ENCODE peak calls at places on chromosomes 7 and 10, in eight cellular contexts. One of them, this sample, is unnamed.

GRCh38 chr10:44939691-44940401 is 19.8 kb upstream of the RASSF4 start:
- DNase-seq in NCI-H2029 treated with DMSO at 0.1 percent for 48 hours: no peak
- DNase-seq in neural progenitor cell: no peak
- DNase-seq in NCI-H526: no peak
- DNase-seq in naive thymus-derived CD4-positive, alpha-beta T cell: no peak
- DNase-seq in NCI-H1417: no peak
- DNase-seq in type B pancreatic cell: peak
- DNase-seq in left cardiac atrium: no peak
- DNase-seq in this sample: no peak

GRCh38 chr10:46091080-46091833 is 45.2 kb upstream of the MSMB start:
- DNase-seq in NCI-H2029 treated with DMSO at 0.1 percent for 48 hours: no peak
- DNase-seq in neural progenitor cell: no peak
- DNase-seq in NCI-H526: no peak
- DNase-seq in naive thymus-derived CD4-positive, alpha-beta T cell: no peak
- DNase-seq in NCI-H1417: no peak
- DNase-seq in type B pancreatic cell: no peak
- DNase-seq in left cardiac atrium: no peak
- DNase-seq in this sample: peak

GRCh38 chr10:71719042-71719441 is 536 bp downstream of the C10orf105 start:
- DNase-seq in NCI-H2029 treated with DMSO at 0.1 percent for 48 hours: no peak
- DNase-seq in neural progenitor cell: no peak
- DNase-seq in NCI-H526: no peak
- DNase-seq in naive thymus-derived CD4-positive, alpha-beta T cell: no peak
- DNase-seq in NCI-H1417: no peak
- DNase-seq in type B pancreatic cell: no peak
- DNase-seq in left cardiac atrium: peak
- DNase-seq in this sample: no peak

GRCh38 chr10:6151087-6151977 is 51.4 kb upstream of the PFKFB3 start:
- DNase-seq in NCI-H2029 treated with DMSO at 0.1 percent for 48 hours: no peak
- DNase-seq in neural progenitor cell: peak
- DNase-seq in NCI-H526: no peak
- DNase-seq in naive thymus-derived CD4-positive, alpha-beta T cell: peak
- DNase-seq in NCI-H1417: no peak
- DNase-seq in type B pancreatic cell: no peak
- DNase-seq in left cardiac atrium: peak
- DNase-seq in this sample: no peak

GRCh38 chr7:18693401-18693800 is 197.9 kb downstream of the HDAC9 start:
- DNase-seq in NCI-H2029 treated with DMSO at 0.1 percent for 48 hours: no peak
- DNase-seq in neural progenitor cell: peak
- DNase-seq in NCI-H526: no peak
- DNase-seq in naive thymus-derived CD4-positive, alpha-beta T cell: no peak
- DNase-seq in NCI-H1417: no peak
- DNase-seq in type B pancreatic cell: no peak
- DNase-seq in left cardiac atrium: no peak
- DNase-seq in this sample: no peak

GRCh38 chr10:130109796-130110235 is 814 bp downstream of the C10orf143 start:
- DNase-seq in NCI-H2029 treated with DMSO at 0.1 percent for 48 hours: peak
- DNase-seq in neural progenitor cell: peak
- DNase-seq in NCI-H526: peak
- DNase-seq in naive thymus-derived CD4-positive, alpha-beta T cell: peak
- DNase-seq in NCI-H1417: peak
- DNase-seq in type B pancreatic cell: peak
- DNase-seq in left cardiac atrium: peak
- DNase-seq in this sample: no peak

GRCh38 chr10:18690541-18690940 is 31.3 kb downstream of the ARL5B start:
- DNase-seq in NCI-H2029 treated with DMSO at 0.1 percent for 48 hours: no peak
- DNase-seq in neural progenitor cell: no peak
- DNase-seq in NCI-H526: no peak
- DNase-seq in naive thymus-derived CD4-positive, alpha-beta T cell: no peak
- DNase-seq in NCI-H1417: no peak
- DNase-seq in type B pancreatic cell: no peak
- DNase-seq in left cardiac atrium: no peak
- DNase-seq in this sample: no peak

GRCh38 chr7:90424720-90425119 is 21.5 kb downstream of the CLDN12 start:
- DNase-seq in NCI-H2029 treated with DMSO at 0.1 percent for 48 hours: no peak
- DNase-seq in neural progenitor cell: no peak
- DNase-seq in NCI-H526: no peak
- DNase-seq in naive thymus-derived CD4-positive, alpha-beta T cell: no peak
- DNase-seq in NCI-H1417: no peak
- DNase-seq in type B pancreatic cell: no peak
- DNase-seq in left cardiac atrium: no peak
- DNase-seq in this sample: no peak

GRCh38 chr10:74293686-74294365 is 142.8 kb downstream of the ADK start:
- DNase-seq in NCI-H2029 treated with DMSO at 0.1 percent for 48 hours: no peak
- DNase-seq in neural progenitor cell: no peak
- DNase-seq in NCI-H526: no peak
- DNase-seq in naive thymus-derived CD4-positive, alpha-beta T cell: no peak
- DNase-seq in NCI-H1417: peak
- DNase-seq in type B pancreatic cell: no peak
- DNase-seq in left cardiac atrium: no peak
- DNase-seq in this sample: no peak

GRCh38 chr10:89852872-89853271 is 151.5 kb downstream of the KIF20B start:
- DNase-seq in NCI-H2029 treated with DMSO at 0.1 percent for 48 hours: no peak
- DNase-seq in neural progenitor cell: no peak
- DNase-seq in NCI-H526: no peak
- DNase-seq in naive thymus-derived CD4-positive, alpha-beta T cell: no peak
- DNase-seq in NCI-H1417: no peak
- DNase-seq in type B pancreatic cell: no peak
- DNase-seq in left cardiac atrium: no peak
- DNase-seq in this sample: no peak

GRCh38 chr10:114266521-114266920 is 27.5 kb downstream of the VWA2 start:
- DNase-seq in NCI-H2029 treated with DMSO at 0.1 percent for 48 hours: peak
- DNase-seq in neural progenitor cell: no peak
- DNase-seq in NCI-H526: no peak
- DNase-seq in naive thymus-derived CD4-positive, alpha-beta T cell: no peak
- DNase-seq in NCI-H1417: no peak
- DNase-seq in type B pancreatic cell: no peak
- DNase-seq in left cardiac atrium: no peak
- DNase-seq in this sample: no peak

GRCh38 chr7:27248911-27249723 is 6.5 kb downstream of the EVX1 start:
- DNase-seq in NCI-H2029 treated with DMSO at 0.1 percent for 48 hours: no peak
- DNase-seq in neural progenitor cell: peak
- DNase-seq in NCI-H526: no peak
- DNase-seq in naive thymus-derived CD4-positive, alpha-beta T cell: no peak
- DNase-seq in NCI-H1417: no peak
- DNase-seq in type B pancreatic cell: peak
- DNase-seq in left cardiac atrium: no peak
- DNase-seq in this sample: no peak

GRCh38 chr7:108454317-108454673 is 1.9 kb downstream of the NRCAM start:
- DNase-seq in NCI-H2029 treated with DMSO at 0.1 percent for 48 hours: no peak
- DNase-seq in neural progenitor cell: no peak
- DNase-seq in NCI-H526: no peak
- DNase-seq in naive thymus-derived CD4-positive, alpha-beta T cell: no peak
- DNase-seq in NCI-H1417: no peak
- DNase-seq in type B pancreatic cell: no peak
- DNase-seq in left cardiac atrium: no peak
- DNase-seq in this sample: no peak

GRCh38 chr10:119608316-119609155 is 11.8 kb upstream of the TIAL1 start:
- DNase-seq in NCI-H2029 treated with DMSO at 0.1 percent for 48 hours: no peak
- DNase-seq in neural progenitor cell: peak
- DNase-seq in NCI-H526: no peak
- DNase-seq in naive thymus-derived CD4-positive, alpha-beta T cell: no peak
- DNase-seq in NCI-H1417: peak
- DNase-seq in type B pancreatic cell: peak
- DNase-seq in left cardiac atrium: peak
- DNase-seq in this sample: no peak

GRCh38 chr7:79091661-79092060 is 361.8 kb downstream of the MAGI2 start:
- DNase-seq in NCI-H2029 treated with DMSO at 0.1 percent for 48 hours: no peak
- DNase-seq in neural progenitor cell: no peak
- DNase-seq in NCI-H526: no peak
- DNase-seq in naive thymus-derived CD4-positive, alpha-beta T cell: no peak
- DNase-seq in NCI-H1417: no peak
- DNase-seq in type B pancreatic cell: no peak
- DNase-seq in left cardiac atrium: no peak
- DNase-seq in this sample: no peak

GRCh38 chr10:28910960-28911359 is 233.6 kb downstream of the BAMBI start:
- DNase-seq in NCI-H2029 treated with DMSO at 0.1 percent for 48 hours: no peak
- DNase-seq in neural progenitor cell: no peak
- DNase-seq in NCI-H526: no peak
- DNase-seq in naive thymus-derived CD4-positive, alpha-beta T cell: no peak
- DNase-seq in NCI-H1417: no peak
- DNase-seq in type B pancreatic cell: no peak
- DNase-seq in left cardiac atrium: no peak
- DNase-seq in this sample: no peak

GRCh38 chr7:45977256-45977655 is 56.2 kb upstream of the IGFBP3 start:
- DNase-seq in NCI-H2029 treated with DMSO at 0.1 percent for 48 hours: no peak
- DNase-seq in neural progenitor cell: no peak
- DNase-seq in NCI-H526: no peak
- DNase-seq in naive thymus-derived CD4-positive, alpha-beta T cell: no peak
- DNase-seq in NCI-H1417: no peak
- DNase-seq in type B pancreatic cell: no peak
- DNase-seq in left cardiac atrium: no peak
- DNase-seq in this sample: no peak

GRCh38 chr7:138625084-138625848 is 75.9 kb downstream of the SVOPL start:
- DNase-seq in NCI-H2029 treated with DMSO at 0.1 percent for 48 hours: no peak
- DNase-seq in neural progenitor cell: no peak
- DNase-seq in NCI-H526: no peak
- DNase-seq in naive thymus-derived CD4-positive, alpha-beta T cell: no peak
- DNase-seq in NCI-H1417: no peak
- DNase-seq in type B pancreatic cell: no peak
- DNase-seq in left cardiac atrium: no peak
- DNase-seq in this sample: no peak

GRCh38 chr10:63783882-63784281 is 262.7 kb downstream of the REEP3 start:
- DNase-seq in NCI-H2029 treated with DMSO at 0.1 percent for 48 hours: no peak
- DNase-seq in neural progenitor cell: no peak
- DNase-seq in NCI-H526: no peak
- DNase-seq in naive thymus-derived CD4-positive, alpha-beta T cell: no peak
- DNase-seq in NCI-H1417: no peak
- DNase-seq in type B pancreatic cell: no peak
- DNase-seq in left cardiac atrium: no peak
- DNase-seq in this sample: no peak

GRCh38 chr7:54995631-54996340 is 23.0 kb upstream of the EGFR start:
- DNase-seq in NCI-H2029 treated with DMSO at 0.1 percent for 48 hours: no peak
- DNase-seq in neural progenitor cell: no peak
- DNase-seq in NCI-H526: no peak
- DNase-seq in naive thymus-derived CD4-positive, alpha-beta T cell: peak
- DNase-seq in NCI-H1417: no peak
- DNase-seq in type B pancreatic cell: no peak
- DNase-seq in left cardiac atrium: no peak
- DNase-seq in this sample: no peak

GRCh38 chr7:125645770-125646169 is 716.1 kb upstream of the POT1 start:
- DNase-seq in NCI-H2029 treated with DMSO at 0.1 percent for 48 hours: no peak
- DNase-seq in neural progenitor cell: no peak
- DNase-seq in NCI-H526: no peak
- DNase-seq in naive thymus-derived CD4-positive, alpha-beta T cell: no peak
- DNase-seq in NCI-H1417: no peak
- DNase-seq in type B pancreatic cell: no peak
- DNase-seq in left cardiac atrium: no peak
- DNase-seq in this sample: no peak

GRCh38 chr10:6977641-6978627 is 397.9 kb upstream of the PRKCQ start:
- DNase-seq in NCI-H2029 treated with DMSO at 0.1 percent for 48 hours: no peak
- DNase-seq in neural progenitor cell: peak
- DNase-seq in NCI-H526: no peak
- DNase-seq in naive thymus-derived CD4-positive, alpha-beta T cell: no peak
- DNase-seq in NCI-H1417: no peak
- DNase-seq in type B pancreatic cell: no peak
- DNase-seq in left cardiac atrium: no peak
- DNase-seq in this sample: no peak

GRCh38 chr7:155206286-155207020 is 91.2 kb upstream of the INSIG1 start:
- DNase-seq in NCI-H2029 treated with DMSO at 0.1 percent for 48 hours: no peak
- DNase-seq in neural progenitor cell: no peak
- DNase-seq in NCI-H526: no peak
- DNase-seq in naive thymus-derived CD4-positive, alpha-beta T cell: peak
- DNase-seq in NCI-H1417: no peak
- DNase-seq in type B pancreatic cell: no peak
- DNase-seq in left cardiac atrium: peak
- DNase-seq in this sample: no peak

GRCh38 chr10:124917939-124918830 is 23.7 kb upstream of the ZRANB1 start:
- DNase-seq in NCI-H2029 treated with DMSO at 0.1 percent for 48 hours: no peak
- DNase-seq in neural progenitor cell: no peak
- DNase-seq in NCI-H526: no peak
- DNase-seq in naive thymus-derived CD4-positive, alpha-beta T cell: no peak
- DNase-seq in NCI-H1417: no peak
- DNase-seq in type B pancreatic cell: peak
- DNase-seq in left cardiac atrium: peak
- DNase-seq in this sample: no peak

GRCh38 chr7:113087278-113087998 is 811 bp upstream of the GPR85 start:
- DNase-seq in NCI-H2029 treated with DMSO at 0.1 percent for 48 hours: no peak
- DNase-seq in neural progenitor cell: peak
- DNase-seq in NCI-H526: no peak
- DNase-seq in naive thymus-derived CD4-positive, alpha-beta T cell: no peak
- DNase-seq in NCI-H1417: no peak
- DNase-seq in type B pancreatic cell: no peak
- DNase-seq in left cardiac atrium: no peak
- DNase-seq in this sample: no peak

GRCh38 chr7:152399344-152399743 is 36.5 kb downstream of the KMT2C start:
- DNase-seq in NCI-H2029 treated with DMSO at 0.1 percent for 48 hours: no peak
- DNase-seq in neural progenitor cell: peak
- DNase-seq in NCI-H526: no peak
- DNase-seq in naive thymus-derived CD4-positive, alpha-beta T cell: no peak
- DNase-seq in NCI-H1417: no peak
- DNase-seq in type B pancreatic cell: no peak
- DNase-seq in left cardiac atrium: no peak
- DNase-seq in this sample: no peak

GRCh38 chr10:97119058-97119832 is 66.5 kb downstream of the SLIT1 start:
- DNase-seq in NCI-H2029 treated with DMSO at 0.1 percent for 48 hours: no peak
- DNase-seq in neural progenitor cell: no peak
- DNase-seq in NCI-H526: no peak
- DNase-seq in naive thymus-derived CD4-positive, alpha-beta T cell: no peak
- DNase-seq in NCI-H1417: no peak
- DNase-seq in type B pancreatic cell: no peak
- DNase-seq in left cardiac atrium: no peak
- DNase-seq in this sample: no peak

GRCh38 chr10:115706482-115707076 is 566.4 kb downstream of the GFRA1 start:
- DNase-seq in NCI-H2029 treated with DMSO at 0.1 percent for 48 hours: no peak
- DNase-seq in neural progenitor cell: peak
- DNase-seq in NCI-H526: no peak
- DNase-seq in naive thymus-derived CD4-positive, alpha-beta T cell: no peak
- DNase-seq in NCI-H1417: no peak
- DNase-seq in type B pancreatic cell: no peak
- DNase-seq in left cardiac atrium: no peak
- DNase-seq in this sample: no peak

GRCh38 chr10:104333037-104333727 is 5.1 kb downstream of the ITPRIP start:
- DNase-seq in NCI-H2029 treated with DMSO at 0.1 percent for 48 hours: no peak
- DNase-seq in neural progenitor cell: no peak
- DNase-seq in NCI-H526: no peak
- DNase-seq in naive thymus-derived CD4-positive, alpha-beta T cell: no peak
- DNase-seq in NCI-H1417: peak
- DNase-seq in type B pancreatic cell: no peak
- DNase-seq in left cardiac atrium: no peak
- DNase-seq in this sample: peak

GRCh38 chr10:88244781-88245350 is 338.3 kb downstream of the RNLS start:
- DNase-seq in NCI-H2029 treated with DMSO at 0.1 percent for 48 hours: no peak
- DNase-seq in neural progenitor cell: no peak
- DNase-seq in NCI-H526: no peak
- DNase-seq in naive thymus-derived CD4-positive, alpha-beta T cell: no peak
- DNase-seq in NCI-H1417: no peak
- DNase-seq in type B pancreatic cell: no peak
- DNase-seq in left cardiac atrium: no peak
- DNase-seq in this sample: no peak

GRCh38 chr10:110834622-110835219 is 37.0 kb upstream of the PDCD4 start:
- DNase-seq in NCI-H2029 treated with DMSO at 0.1 percent for 48 hours: peak
- DNase-seq in neural progenitor cell: peak
- DNase-seq in NCI-H526: no peak
- DNase-seq in naive thymus-derived CD4-positive, alpha-beta T cell: no peak
- DNase-seq in NCI-H1417: no peak
- DNase-seq in type B pancreatic cell: no peak
- DNase-seq in left cardiac atrium: peak
- DNase-seq in this sample: no peak

GRCh38 chr7:140982508-140982907 is 32.2 kb downstream of the MRPS33 start:
- DNase-seq in NCI-H2029 treated with DMSO at 0.1 percent for 48 hours: no peak
- DNase-seq in neural progenitor cell: no peak
- DNase-seq in NCI-H526: no peak
- DNase-seq in naive thymus-derived CD4-positive, alpha-beta T cell: no peak
- DNase-seq in NCI-H1417: no peak
- DNase-seq in type B pancreatic cell: no peak
- DNase-seq in left cardiac atrium: no peak
- DNase-seq in this sample: no peak

GRCh38 chr10:111063471-111063870 is 13.4 kb upstream of the ADRA2A start:
- DNase-seq in NCI-H2029 treated with DMSO at 0.1 percent for 48 hours: no peak
- DNase-seq in neural progenitor cell: no peak
- DNase-seq in NCI-H526: no peak
- DNase-seq in naive thymus-derived CD4-positive, alpha-beta T cell: no peak
- DNase-seq in NCI-H1417: no peak
- DNase-seq in type B pancreatic cell: no peak
- DNase-seq in left cardiac atrium: no peak
- DNase-seq in this sample: no peak

GRCh38 chr7:152974577-152974976 is 215.0 kb downstream of the ACTR3B start:
- DNase-seq in NCI-H2029 treated with DMSO at 0.1 percent for 48 hours: no peak
- DNase-seq in neural progenitor cell: no peak
- DNase-seq in NCI-H526: no peak
- DNase-seq in naive thymus-derived CD4-positive, alpha-beta T cell: no peak
- DNase-seq in NCI-H1417: no peak
- DNase-seq in type B pancreatic cell: no peak
- DNase-seq in left cardiac atrium: no peak
- DNase-seq in this sample: no peak